ENCODE peak calls at places on chromosomes 5 and 9, in five cellular contexts. F is thyroid gland, T is adrenal gland, E is heart right ventricle, G is sigmoid colon. H is an unnamed sample.

GRCh38 chr9:133664173-133664572 is 28.0 kb downstream of the DBH start:
- DNase-seq in T (no peak), E (no peak), G (no peak), F (no peak), H (no peak)

GRCh38 chr5:106966686-106967315 is 703.9 kb downstream of the EFNA5 start:
- DNase-seq in G (no peak), T (no peak), F (no peak), E (no peak), H (no peak)

GRCh38 chr9:30799527-30800101 is 1584.8 kb upstream of the ACO1 start:
- DNase-seq in G (no peak), E (no peak), T (no peak), F (no peak), H (no peak)

GRCh38 chr9:92738661-92739081 is 26.0 kb downstream of the BICD2 start:
- DNase-seq in E (peak; percentile 31), G (no peak), F (no peak), T (no peak), H (no peak)

GRCh38 chr9:37920471-37921167 is 16.7 kb upstream of the SLC25A51 start:
- DNase-seq in T (no peak), G (peak; percentile 63), F (no peak), E (no peak), H (no peak)

GRCh38 chr9:130430232-130430631 is 14.5 kb upstream of the ASS1 start:
- DNase-seq in F (no peak), T (no peak), E (no peak), G (no peak), H (no peak)

GRCh38 chr5:151611127-151611775 is 20.1 kb upstream of the FAT2 start:
- DNase-seq in T (no peak), F (no peak), E (no peak), G (no peak), H (no peak)

GRCh38 chr9:68860423-68860822 is 153.5 kb downstream of the PRKACG start:
- DNase-seq in T (no peak), E (no peak), F (no peak), G (no peak), H (no peak)

GRCh38 chr5:76386360-76386759 is 16.7 kb upstream of the IQGAP2 start:
- DNase-seq in T (peak; percentile 85), E (no peak), G (no peak), F (peak; percentile 96), H (no peak)

GRCh38 chr5:81207009-81207408 is 26.1 kb upstream of the CKMT2 start:
- DNase-seq in G (no peak), F (no peak), T (no peak), E (no peak), H (no peak)
- TF ChIP-seq CTCF in G (no peak), F (no peak), T (no peak), E (no peak), H (peak; percentile 47)

GRCh38 chr5:123472150-123472549 is 39.8 kb upstream of the CSNK1G3 start:
- DNase-seq in G (no peak), F (no peak), E (no peak), T (no peak), H (no peak)
- H3K4me3 ChIP-seq in G (no peak overlapping the region), F (no peak overlapping the region), E (no peak overlapping the region), T (no peak overlapping the region), H (no peak overlapping the region)

DNA sequence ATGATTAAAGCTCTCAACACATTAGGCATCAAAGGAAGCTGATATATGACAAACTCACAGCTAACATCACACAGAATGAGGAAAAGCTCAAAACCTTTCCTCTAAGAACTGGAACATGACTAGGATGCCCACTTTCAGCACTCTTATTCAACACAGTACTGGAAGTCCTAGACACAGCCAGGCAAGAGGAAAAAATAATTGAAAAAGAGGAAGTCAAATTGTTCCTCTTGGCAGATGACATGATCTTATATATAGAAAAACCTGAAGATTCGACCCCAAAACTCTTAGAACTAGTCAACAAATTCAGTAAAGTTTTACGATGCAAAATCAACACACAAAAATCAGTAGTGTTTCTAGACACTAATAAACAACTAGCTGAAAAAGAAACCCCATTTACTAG is 144.3 kb upstream of the NREP start:
- DNase-seq in G (no peak), T (no peak), F (no peak), E (no peak), H (no peak)
- TF ChIP-seq CTCF in G (no peak), T (no peak), F (no peak), E (no peak), H (no peak)

DNA sequence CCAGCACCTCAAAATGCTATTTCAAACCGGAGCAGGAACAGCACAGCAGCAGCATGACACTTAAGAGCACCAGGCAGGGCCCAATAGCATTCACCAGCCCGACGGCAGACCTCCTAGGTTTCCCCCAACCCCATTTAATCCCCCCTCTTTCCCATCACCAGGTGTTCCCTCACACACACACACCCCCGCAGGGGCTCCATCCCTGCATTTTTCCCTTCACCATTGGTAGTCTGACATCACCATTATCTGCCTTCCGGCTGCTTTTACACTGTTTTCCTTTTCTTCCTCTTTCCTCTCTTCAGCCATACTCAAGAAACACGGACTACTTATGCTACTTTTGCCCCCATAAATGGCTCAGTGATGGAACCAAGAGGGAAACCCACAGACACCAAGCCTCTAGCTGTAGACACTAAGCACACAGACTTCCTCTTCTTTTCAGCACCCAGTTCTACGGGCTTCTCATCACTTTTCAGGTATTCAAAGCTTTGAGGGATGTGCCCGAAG is 141.7 kb downstream of the TSSK1B start:
- DNase-seq in G (no peak), T (no peak), E (no peak), F (no peak), H (no peak)
- H3K4me3 ChIP-seq in G (peak overlapping the region; percentile 51), T (no peak overlapping the region), E (peak overlapping the region; percentile 77), F (peak overlapping the region; percentile 89), H (peak overlapping the region; percentile 91)

GRCh38 chr5:93251347-93251746 is 329.7 kb downstream of the NR2F1-AS1 start:
- DNase-seq in T (no peak), F (no peak), G (no peak), E (no peak), H (no peak)

GRCh38 chr5:93250431-93250830 is 330.6 kb downstream of the NR2F1-AS1 start:
- DNase-seq in F (no peak), T (no peak), G (no peak), E (no peak), H (no peak)

GRCh38 chr5:93247126-93247525 is 333.9 kb downstream of the NR2F1-AS1 start:
- DNase-seq in F (no peak), E (no peak), G (no peak), T (no peak), H (no peak)

GRCh38 chr5:93249651-93250289 is 331.2 kb downstream of the NR2F1-AS1 start:
- DNase-seq in G (no peak), F (no peak), T (no peak), E (no peak), H (no peak)

DNA sequence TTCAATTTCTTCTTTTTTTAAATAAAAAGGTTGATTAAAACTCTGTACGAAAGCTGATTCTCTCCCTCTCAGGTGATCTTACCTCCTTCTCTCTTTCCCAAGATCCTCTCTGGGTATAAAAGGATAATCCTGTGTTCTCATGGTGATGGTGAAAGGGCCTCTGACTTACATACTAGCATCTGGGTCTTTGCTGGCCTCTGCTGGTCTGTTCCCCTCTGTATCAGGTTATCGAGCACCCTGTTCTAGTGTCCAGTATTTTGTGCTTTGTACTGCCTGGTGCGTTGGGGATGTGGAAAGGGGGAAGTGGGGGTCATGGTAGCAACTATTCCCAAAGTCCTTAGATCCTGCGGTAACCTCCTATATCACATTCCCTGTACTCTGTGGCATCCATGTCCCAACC is 328.9 kb downstream of the NR2F1-AS1 start:
- DNase-seq in E (no peak), T (no peak), F (no peak), G (no peak), H (no peak)
- TF ChIP-seq CTCF in E (no peak), T (no peak), F (no peak), G (no peak), H (no peak)

H was measured in retinal pigment epithelial cell.